ENCODE peak calls at places on chromosome 18, in eight cellular contexts. L is AG08395, H is neural crest cell, T is NCI-H1105, N is AG04449, Q is choroid plexus epithelial cell, F is NCI-H82, X is renal cortical epithelial cell. I is an unnamed sample.

GRCh38 chr18:76988015-76988826 is 144.4 kb downstream of the MBP start:
- DNase-seq in H (no peak), Q (no peak), F (no peak), X (no peak), L (no peak), T (no peak), N (no peak), I (no peak)

GRCh38 chr18:30132959-30133358 is 909.6 kb downstream of the DSC3 start:
- DNase-seq in N (no peak), L (no peak), H (no peak), F (no peak), T (no peak), X (no peak), Q (no peak), I (no peak)

GRCh38 chr18:12334280-12335262 is 26.5 kb downstream of the TUBB6 start:
- DNase-seq in Q (peak; percentile 19), N (no peak), T (no peak), L (no peak), X (no peak), H (no peak), F (no peak), I (no peak)

GRCh38 chr18:70172225-70172624 is 33.3 kb downstream of the RTTN start:
- DNase-seq in X (peak; percentile 32), L (peak; percentile 41), T (no peak), N (no peak), Q (peak; percentile 63), F (no peak), H (no peak), I (no peak)

GRCh38 chr18:79961527-79962291 is 2.7 kb upstream of the HSBP1L1 start:
- DNase-seq in X (no peak), L (no peak), N (no peak), Q (no peak), F (no peak), T (no peak), H (no peak), I (no peak)

GRCh38 chr18:76494181-76494540 is 881 bp downstream of the ZNF516 start:
- DNase-seq in N (no peak), X (no peak), H (peak; percentile 43), Q (peak; percentile 47), T (peak; percentile 16), F (peak; percentile 73), L (no peak), I (no peak)

GRCh38 chr18:48293954-48294893 is 115.0 kb downstream of the ZBTB7C start:
- DNase-seq in N (no peak), T (peak; percentile 99), Q (no peak), F (peak; percentile 71), X (no peak), L (no peak), H (no peak), I (no peak)

GRCh38 chr18:58998421-58999203 is 133.9 kb downstream of the ZNF532 start:
- DNase-seq in F (no peak), Q (peak; percentile 85), T (no peak), N (no peak), H (no peak), L (peak; percentile 64), X (peak; percentile 55), I (peak; percentile 64)

GRCh38 chr18:79738565-79739439 is 58.9 kb upstream of the KCNG2 start:
- DNase-seq in X (no peak), F (no peak), L (peak; percentile 34), N (no peak), Q (peak; percentile 65), H (no peak), T (no peak), I (peak; percentile 11)

GRCh38 chr18:24015897-24016631 is 1.5 kb downstream of the TTC39C start:
- DNase-seq in H (no peak), T (no peak), Q (no peak), F (peak; percentile 42), L (no peak), N (no peak), X (no peak), I (no peak)

GRCh38 chr18:78642561-78643398 is 336.8 kb upstream of the SALL3 start:
- DNase-seq in L (no peak), X (no peak), H (no peak), Q (no peak), T (peak; percentile 54), F (no peak), N (no peak), I (no peak)

GRCh38 chr18:32612651-32613050 is 142.0 kb upstream of the GAREM1 start:
- DNase-seq in Q (no peak), N (no peak), L (no peak), X (peak; percentile 22), F (no peak), H (no peak), T (peak; percentile 42), I (no peak)

GRCh38 chr18:12741351-12741750 is 38.5 kb downstream of the PSMG2 start:
- DNase-seq in L (no peak), Q (peak; percentile 72), F (no peak), N (peak; percentile 24), X (peak; percentile 18), T (peak; percentile 44), H (no peak), I (no peak)

GRCh38 chr18:48800877-48801727 is 149.7 kb downstream of the SMAD7 start:
- DNase-seq in N (no peak), T (no peak), L (no peak), X (no peak), Q (no peak), F (no peak), H (no peak), I (peak; percentile 13)